ENCODE peak calls at places on chromosomes 16 and 17, in eight cellular contexts. M, K, O, B, I, G, R and X are unnamed samples.

GRCh38 chr16:4702466-4702808 is 9.1 kb downstream of the NUDT16L1 start:
- DNase-seq in K (peak), B (no peak), I (no peak), O (no peak), R (no peak), G (no peak), M (no peak), X (no peak)

GRCh38 chr17:81508639-81509047 is 4.0 kb downstream of the ACTG1 start:
- DNase-seq in G (no peak), K (peak), B (no peak), M (peak), O (peak), I (no peak), R (no peak), X (no peak)

GRCh38 chr16:9090101-9090959 is 1.1 kb upstream of the HAPSTR1 start:
- DNase-seq in M (peak), B (peak), I (no peak), G (peak), O (no peak), R (no peak), K (no peak), X (peak)

GRCh38 chr16:88667496-88667895 is 4.6 kb upstream of the MVD start:
- DNase-seq in M (no peak), O (no peak), I (no peak), K (no peak), B (no peak), R (no peak), G (no peak), X (no peak)

GRCh38 chr16:59698341-59698979 is 964.3 kb upstream of the GOT2 start:
- DNase-seq in G (no peak), K (no peak), B (no peak), M (no peak), I (no peak), O (peak), R (no peak), X (no peak)

GRCh38 chr16:58127033-58127556 is 2.1 kb downstream of the CFAP20 start:
- DNase-seq in B (no peak), O (peak), K (no peak), G (no peak), I (peak), R (peak), M (no peak), X (no peak)

GRCh38 chr17:79388556-79389295 is 222.1 kb downstream of the RBFOX3 start:
- DNase-seq in G (peak), K (peak), R (peak), I (no peak), O (peak), B (peak), M (no peak), X (no peak)

GRCh38 chr16:87829988-87830672 is 39.2 kb downstream of the SLC7A5 start:
- DNase-seq in O (no peak), M (no peak), G (no peak), B (no peak), I (no peak), R (no peak), K (no peak), X (no peak)

GRCh38 chr17:44947461-44948314 is at the start of gene KIF18B:
- DNase-seq in O (peak), K (peak), M (peak), B (peak), I (peak), R (peak), G (peak), X (peak)

GRCh38 chr16:21097151-21097550 is 53.5 kb downstream of the DNAH3 start:
- DNase-seq in O (peak), M (no peak), G (no peak), B (no peak), I (no peak), R (peak), K (no peak), X (no peak)

GRCh38 chr17:43530303-43531081 is 15.6 kb downstream of the ETV4 start:
- DNase-seq in I (no peak), M (peak), O (peak), K (peak), B (no peak), G (peak), R (peak), X (no peak)

GRCh38 chr16:48444574-48444973 is 59.4 kb upstream of the SIAH1 start:
- DNase-seq in K (no peak), O (peak), R (peak), B (no peak), G (no peak), M (peak), I (peak), X (no peak)

GRCh38 chr16:86520317-86521210 is 10.2 kb downstream of the FOXF1 start:
- DNase-seq in O (no peak), B (no peak), R (no peak), G (no peak), K (no peak), M (peak), I (no peak), X (no peak)

GRCh38 chr16:69932228-69932627 is 18.9 kb upstream of the CLEC18A start:
- DNase-seq in I (no peak), K (no peak), B (no peak), G (no peak), R (no peak), O (no peak), M (no peak), X (no peak)

GRCh38 chr17:50043290-50044148 is 12.4 kb upstream of the ITGA3 start:
- DNase-seq in B (peak), R (no peak), I (no peak), G (no peak), K (no peak), M (no peak), O (peak), X (no peak)

GRCh38 chr16:97822-98221 is 19.8 kb downstream of the MPG start:
- DNase-seq in R (no peak), K (no peak), G (no peak), O (peak), M (no peak), I (no peak), B (no peak), X (no peak)

GRCh38 chr16:67277999-67278772 is 1.1 kb upstream of the PLEKHG4 start:
- DNase-seq in K (no peak), G (no peak), O (peak), R (peak), I (peak), M (no peak), B (no peak), X (no peak)

GRCh38 chr16:10668322-10669045 is 26.2 kb downstream of the TEKT5 start:
- DNase-seq in G (no peak), R (no peak), K (peak), I (no peak), O (peak), B (peak), M (no peak), X (no peak)

GRCh38 chr16:87360862-87361610 is 22.5 kb downstream of the FBXO31 start:
- DNase-seq in K (no peak), G (no peak), O (no peak), B (no peak), R (no peak), M (no peak), I (no peak), X (no peak)

GRCh38 chr17:4004517-4005295 is 40.5 kb upstream of the ATP2A3 start:
- DNase-seq in K (peak), O (peak), B (peak), R (no peak), G (peak), M (peak), I (no peak), X (peak)

GRCh38 chr17:40901981-40902862 is 17.2 kb upstream of the KRT20 start:
- DNase-seq in R (peak), O (peak), K (peak), M (no peak), I (peak), B (no peak), G (no peak), X (no peak)

GRCh38 chr17:71649986-71650385 is 470.8 kb upstream of the SOX9 start:
- DNase-seq in M (no peak), B (no peak), G (no peak), R (no peak), K (no peak), I (no peak), O (no peak), X (no peak)

GRCh38 chr16:68636064-68636551 is 9.0 kb upstream of the CDH3 start:
- DNase-seq in G (no peak), B (no peak), K (no peak), I (no peak), M (no peak), O (peak), R (no peak), X (no peak)

GRCh38 chr16:55622930-55623561 is 32.7 kb upstream of the SLC6A2 start:
- DNase-seq in I (no peak), K (peak), R (no peak), O (peak), G (no peak), M (no peak), B (no peak), X (no peak)

GRCh38 chr17:10628756-10629155 is 28.4 kb downstream of the MYH3 start:
- DNase-seq in R (no peak), G (no peak), O (no peak), I (no peak), B (no peak), M (no peak), K (no peak), X (no peak)

GRCh38 chr17:58232707-58233156 is 5.7 kb upstream of the LPO start:
- DNase-seq in R (peak), I (no peak), M (no peak), B (no peak), G (no peak), O (peak), K (no peak), X (peak)

GRCh38 chr17:33871720-33872535 is 383.2 kb upstream of the CCL2 start:
- DNase-seq in M (no peak), R (no peak), G (no peak), K (no peak), O (peak), B (no peak), I (no peak), X (no peak)

GRCh38 chr16:74521691-74522090 is 85.2 kb downstream of the GLG1 start:
- DNase-seq in G (no peak), B (no peak), K (no peak), O (no peak), I (no peak), R (peak), M (no peak), X (no peak)

GRCh38 chr16:26491962-26492361 is 574.8 kb upstream of the C16orf82 start:
- DNase-seq in I (no peak), O (no peak), M (no peak), B (no peak), G (no peak), R (no peak), K (no peak), X (no peak)

GRCh38 chr16:16071631-16072244 is 122.3 kb downstream of the ABCC1 start:
- DNase-seq in I (no peak), M (no peak), R (no peak), B (no peak), K (no peak), O (no peak), G (no peak), X (no peak)

DNA sequence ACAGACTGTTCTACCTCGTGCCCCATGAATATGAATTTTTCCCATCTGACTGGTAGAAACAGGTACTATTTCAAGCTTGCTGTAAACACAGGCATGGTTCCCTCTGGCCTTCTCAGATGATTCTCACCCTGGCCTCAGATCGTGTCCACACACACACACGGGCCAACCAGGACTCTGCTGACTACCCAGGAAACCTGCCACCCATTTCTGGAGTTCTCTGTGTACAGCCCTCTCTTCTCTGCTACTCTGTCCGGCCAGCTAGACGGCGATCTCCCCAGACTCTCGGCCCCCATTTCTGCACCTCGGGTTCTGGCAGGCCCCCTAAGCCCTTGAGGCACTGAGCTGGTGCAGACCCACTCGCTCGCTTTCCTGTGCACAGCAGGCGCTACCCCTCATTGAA is 31.2 kb downstream of the RPA1 start:
- DNase-seq in G (no peak), O (no peak), K (no peak), R (no peak), M (no peak), B (no peak), I (no peak), X (no peak)
- TF ChIP-seq CTCF in G (no peak), O (no peak), K (no peak), R (no peak), M (no peak), B (no peak), I (no peak), X (no peak)

GRCh38 chr16:82370282-82370681 is 200.3 kb upstream of the MPHOSPH6 start:
- DNase-seq in B (no peak), O (no peak), I (no peak), K (no peak), M (no peak), R (no peak), G (no peak), X (no peak)

GRCh38 chr16:82366462-82366861 is 196.4 kb upstream of the MPHOSPH6 start:
- DNase-seq in K (no peak), R (no peak), M (no peak), O (no peak), G (no peak), I (no peak), B (no peak), X (no peak)

GRCh38 chr16:82364690-82365089 is 194.7 kb upstream of the MPHOSPH6 start:
- DNase-seq in M (no peak), O (no peak), I (no peak), B (no peak), R (no peak), K (no peak), G (no peak), X (no peak)

GRCh38 chr16:82363026-82363816 is 193.2 kb upstream of the MPHOSPH6 start:
- DNase-seq in B (no peak), R (no peak), O (no peak), M (no peak), K (no peak), I (no peak), G (no peak), X (no peak)

DNA sequence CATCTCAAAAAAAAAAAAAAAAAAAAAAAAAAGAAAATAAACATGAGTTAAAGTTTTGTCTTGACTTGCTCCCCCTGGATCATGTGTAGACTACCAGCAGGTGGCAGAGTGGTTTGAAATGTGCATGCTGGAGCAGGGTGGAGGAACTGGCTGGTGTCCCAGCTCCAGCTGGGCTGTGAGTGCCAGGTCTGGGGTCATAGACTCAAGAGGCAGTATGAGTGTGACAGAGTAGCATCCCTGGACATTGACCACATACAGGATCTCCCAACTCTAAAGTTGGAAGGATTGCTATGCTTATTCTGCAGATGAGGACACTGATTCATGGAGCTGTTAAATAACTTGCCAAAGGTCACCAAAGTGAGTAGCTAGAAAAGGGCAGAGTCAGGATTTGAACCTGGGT is 198.0 kb upstream of the MPHOSPH6 start:
- DNase-seq in M (no peak), B (peak), K (peak), R (no peak), O (peak), I (no peak), G (no peak), X (no peak)
- TF ChIP-seq CTCF in M (no peak), B (peak), K (peak), R (peak), O (peak), I (no peak), G (no peak), X (no peak)

GRCh38 chr17:68718924-68719323 is 117.8 kb upstream of the FAM20A start:
- DNase-seq in M (no peak), O (no peak), R (no peak), I (no peak), K (no peak), B (no peak), G (no peak), X (no peak)

GRCh38 chr17:68719431-68719830 is 118.3 kb upstream of the FAM20A start:
- DNase-seq in K (no peak), G (no peak), O (peak), R (no peak), B (no peak), I (no peak), M (no peak), X (no peak)

GRCh38 chr17:68718465-68718864 is 117.3 kb upstream of the FAM20A start:
- DNase-seq in I (no peak), O (no peak), K (no peak), G (no peak), R (no peak), M (no peak), B (no peak), X (no peak)
- TF ChIP-seq CTCF in I (no peak), O (no peak), K (no peak), G (no peak), R (no peak), M (no peak), B (no peak), X (no peak)

GRCh38 chr17:65551641-65552040 is 9.8 kb downstream of the AXIN2 start:
- DNase-seq in R (no peak), O (no peak), B (no peak), K (no peak), G (no peak), M (no peak), I (no peak), X (no peak)

GRCh38 chr17:65553009-65553645 is 8.3 kb downstream of the AXIN2 start:
- DNase-seq in K (no peak), I (peak), R (peak), G (no peak), B (no peak), O (no peak), M (no peak), X (no peak)

GRCh38 chr17:65554568-65555223 is 6.8 kb downstream of the AXIN2 start:
- DNase-seq in K (no peak), O (no peak), R (no peak), B (no peak), I (no peak), M (peak), G (no peak), X (no peak)

GRCh38 chr17:65552214-65552613 is 9.2 kb downstream of the AXIN2 start:
- DNase-seq in R (no peak), K (no peak), B (no peak), G (no peak), O (no peak), I (no peak), M (no peak), X (no peak)

GRCh38 chr17:65553646-65554567 is 7.5 kb downstream of the AXIN2 start:
- DNase-seq in M (no peak), G (no peak), O (no peak), B (no peak), I (no peak), K (no peak), R (no peak), X (no peak)
- TF ChIP-seq CTCF in M (no peak), G (no peak), O (no peak), B (no peak), I (no peak), K (no peak), R (no peak), X (no peak)